ENCODE peak calls at places on chromosomes 16 and 17, in four cellular contexts. A is SK-N-SH; P is effector memory CD4-positive, alpha-beta T cell; L is ELR. X is an unnamed sample.

GRCh38 chr16:78684040-78684611 is 584.7 kb downstream of the WWOX start:
- DNase-seq in A (no peak), L (no peak), P (no peak), X (no peak)

GRCh38 chr17:50267074-50267841 is 7.0 kb upstream of the TMEM92 start:
- DNase-seq in P (no peak), L (no peak), A (peak), X (no peak)

GRCh38 chr17:77499699-77500435 is 359.1 kb downstream of the SEC14L1 start:
- DNase-seq in L (no peak), P (no peak), A (peak), X (no peak)

GRCh38 chr17:2398655-2399571 is 1.9 kb downstream of the MNT start:
- DNase-seq in A (peak), L (peak), P (peak), X (peak)

GRCh38 chr16:55668337-55669281 is 12.8 kb downstream of the SLC6A2 start:
- DNase-seq in P (no peak), A (no peak), L (peak), X (peak)

GRCh38 chr16:5461141-5461540 is 363.5 kb upstream of the EEF2KMT start:
- DNase-seq in A (peak), L (no peak), P (no peak), X (no peak)

GRCh38 chr17:77098884-77099545 is 41.8 kb upstream of the SEC14L1 start:
- DNase-seq in L (no peak), P (no peak), A (no peak), X (no peak)

GRCh38 chr17:39622380-39623006 is 4.3 kb upstream of the PPP1R1B start:
- DNase-seq in A (no peak), L (peak), P (peak), X (peak)

GRCh38 chr17:82370471-82371332 is 863 bp upstream of the UTS2R start:
- DNase-seq in P (no peak), A (peak), L (peak), X (no peak)

GRCh38 chr17:27846042-27846655 is 45.8 kb upstream of the NOS2 start:
- DNase-seq in A (no peak), P (no peak), L (no peak), X (no peak)

GRCh38 chr17:29291163-29291752 is 2.7 kb downstream of the NUFIP2 start:
- DNase-seq in A (peak), P (no peak), L (peak), X (peak)

GRCh38 chr16:83720981-83721380 is 86.8 kb upstream of the HSBP1 start:
- DNase-seq in A (no peak), P (no peak), L (no peak), X (no peak)

GRCh38 chr17:80640379-80641071 is 95.9 kb downstream of the RPTOR start:
- DNase-seq in P (no peak), L (no peak), A (no peak), X (no peak)

GRCh38 chr16:1046271-1046955 is 26.1 kb upstream of the SSTR5 start:
- DNase-seq in A (no peak), P (no peak), L (no peak), X (no peak)

GRCh38 chr17:15469260-15469659 is 1.8 kb upstream of the CDRT4 start:
- DNase-seq in A (peak), P (no peak), L (no peak), X (no peak)

GRCh38 chr17:64706224-64707076 is 44.3 kb upstream of the SMURF2 start:
- DNase-seq in L (peak), A (no peak), P (no peak), X (no peak)

GRCh38 chr17:12113156-12113555 is 92.5 kb downstream of the MAP2K4 start:
- DNase-seq in A (no peak), P (no peak), L (no peak), X (no peak)

GRCh38 chr17:48541036-48541573 is 3.8 kb downstream of the HOXB2 start:
- DNase-seq in P (no peak), A (no peak), L (no peak), X (peak)

GRCh38 chr16:88633684-88634140 is 4.7 kb upstream of the IL17C start:
- DNase-seq in L (peak), P (peak), A (peak), X (peak)

GRCh38 chr16:11389631-11390565 is 44.6 kb downstream of the RMI2 start:
- DNase-seq in P (no peak), L (no peak), A (peak), X (no peak)

GRCh38 chr17:77279448-77280303 is 138.9 kb downstream of the SEC14L1 start:
- DNase-seq in P (no peak), L (no peak), A (peak), X (peak)

GRCh38 chr17:64063766-64064224 is 43.4 kb upstream of the ICAM2 start:
- DNase-seq in P (peak), A (peak), L (peak), X (peak)

GRCh38 chr16:67548265-67549126 is 13.8 kb upstream of the CTCF start:
- DNase-seq in L (no peak), A (no peak), P (no peak), X (no peak)

GRCh38 chr16:79278506-79278905 is 322.0 kb downstream of the MAF start:
- DNase-seq in P (peak), L (no peak), A (no peak), X (no peak)

GRCh38 chr16:73095142-73095791 is 47.3 kb upstream of the ZFHX3 start:
- DNase-seq in L (no peak), P (no peak), A (peak), X (no peak)

X was measured in GM23338.